ENCODE peak calls at places on chromosomes 4 and X, in four cellular contexts. Z is B cell, T is fibroblast of the aortic adventitia, Y is GM12878. M is an unnamed sample.

GRCh38 chr4:24607338-24607737 is 23.0 kb upstream of the DHX15 start:
- DNase-seq in Z (no peak), T (no peak), Y (no peak), M (no peak)

GRCh38 chr4:185743722-185744121 is 68.3 kb downstream of the SORBS2 start:
- DNase-seq in Z (no peak), T (no peak), Y (no peak), M (no peak)

GRCh38 chr4:94548571-94548970 is 96.8 kb downstream of the PDLIM5 start:
- DNase-seq in Z (no peak), T (peak), Y (no peak), M (no peak)

GRCh38 chrX:113384628-113385027 is 544.0 kb upstream of the AMOT start:
- DNase-seq in Z (no peak), T (peak), Y (no peak), M (no peak)

GRCh38 chr4:102825261-102826071 is 1.9 kb downstream of the UBE2D3 start:
- DNase-seq in Z (no peak), T (peak), Y (no peak), M (peak)

GRCh38 chr4:20028694-20029093 is 223.0 kb upstream of the SLIT2 start:
- DNase-seq in Z (no peak), T (peak), Y (no peak), M (no peak)

GRCh38 chrX:96906741-96907140 is 23.0 kb downstream of the RPA4 start:
- DNase-seq in Z (no peak), T (peak), Y (no peak), M (no peak)

GRCh38 chr4:140296335-140296753 is 77.1 kb upstream of the SCOC start:
- DNase-seq in Z (no peak), T (peak), Y (no peak), M (no peak)

GRCh38 chrX:2628751-2629315 is 62.3 kb upstream of the CD99 start:
- DNase-seq in Z (no peak), T (no peak), Y (no peak), M (no peak)

GRCh38 chr4:26589699-26590098 is 5.8 kb downstream of the TBC1D19 start:
- DNase-seq in Z (no peak), T (no peak), Y (no peak), M (no peak)

GRCh38 chr4:83699358-83699757 is 163.4 kb downstream of the GPAT3 start:
- DNase-seq in Z (no peak), T (no peak), Y (no peak), M (no peak)

GRCh38 chr4:120699354-120699753 is 223.2 kb downstream of the PRDM5 start:
- DNase-seq in Z (no peak), T (no peak), Y (no peak), M (no peak)

GRCh38 chrX:68511255-68511654 is 12.4 kb downstream of the YIPF6 start:
- DNase-seq in Z (no peak), T (peak), Y (no peak), M (peak)

GRCh38 chr4:141352328-141352727 is 131.6 kb downstream of the ZNF330 start:
- DNase-seq in Z (no peak), T (no peak), Y (no peak), M (no peak)

GRCh38 chrX:9019151-9019550 is 14.8 kb downstream of the FAM9B start:
- DNase-seq in Z (no peak), T (no peak), Y (no peak), M (no peak)

GRCh38 chr4:159577241-159577640 is 474.4 kb downstream of the RAPGEF2 start:
- DNase-seq in Z (no peak), T (no peak), Y (no peak), M (no peak)

GRCh38 chr4:6408263-6408662 is 64.2 kb downstream of the PPP2R2C start:
- DNase-seq in Z (no peak), T (no peak), Y (no peak), M (no peak)

GRCh38 chr4:129455462-129455861 is 359.5 kb downstream of the C4orf33 start:
- DNase-seq in Z (no peak), T (no peak), Y (no peak), M (no peak)

GRCh38 chr4:75302648-75303047 is 211.6 kb downstream of the RCHY1 start:
- DNase-seq in Z (no peak), T (no peak), Y (no peak), M (no peak)

GRCh38 chrX:154990496-154990895 is 32.0 kb downstream of the F8 start:
- DNase-seq in Z (no peak), T (no peak), Y (peak), M (peak)

DNA sequence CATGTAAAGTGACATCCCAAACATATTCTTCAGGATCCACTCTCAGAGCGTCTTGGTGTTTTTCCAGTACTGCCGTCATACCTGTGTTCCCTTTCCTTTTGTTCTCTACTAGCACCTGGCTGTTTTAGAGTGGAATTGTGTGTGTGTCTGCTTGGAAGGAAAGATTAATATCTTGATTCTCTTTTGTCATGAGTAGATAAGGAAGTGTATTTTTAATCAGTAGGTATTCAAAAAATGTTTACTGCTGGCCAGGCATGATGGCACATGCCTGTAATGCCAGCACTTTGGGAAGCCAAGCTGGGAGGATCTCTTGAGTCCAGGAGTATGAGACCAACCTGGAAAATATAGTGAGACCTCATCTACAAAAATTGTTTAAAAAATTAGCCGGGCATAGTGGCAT is 198.8 kb downstream of the CBR4 start:
- DNase-seq in Z (no peak), T (no peak), Y (no peak), M (no peak)
- TF ChIP-seq CTCF in Z (no peak), T (no peak), Y (no peak), M (no peak)

DNA sequence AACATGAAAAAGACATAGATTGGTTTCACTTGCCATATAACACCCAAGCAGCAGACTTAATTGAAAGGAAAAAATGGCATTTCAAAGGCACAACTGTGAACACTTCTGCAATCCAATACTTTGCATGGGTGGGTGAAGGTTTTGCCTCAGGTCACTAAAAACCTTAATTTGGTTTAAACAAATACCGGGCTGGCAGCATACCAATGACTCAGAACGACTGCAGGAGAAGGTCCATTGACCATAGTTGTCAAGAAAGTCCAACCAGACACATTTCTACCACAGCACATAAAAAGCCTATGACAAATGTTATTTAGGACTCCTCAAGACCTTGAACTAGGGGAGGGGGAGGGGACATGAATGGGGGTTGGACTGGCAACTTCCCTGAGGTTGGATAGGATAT is 183.6 kb upstream of the TRPC5 start:
- DNase-seq in Z (no peak), T (no peak), Y (no peak), M (no peak)
- TF ChIP-seq CTCF in Z (no peak), T (no peak), Y (no peak), M (no peak)

GRCh38 chrX:41276661-41277506 is 57.1 kb upstream of the DDX3X start:
- DNase-seq in Z (no peak), T (no peak), Y (no peak), M (peak)

GRCh38 chrX:41273638-41274037 is 60.3 kb upstream of the DDX3X start:
- DNase-seq in Z (no peak), T (peak), Y (no peak), M (no peak)

GRCh38 chrX:41275661-41276609 is 58.0 kb upstream of the DDX3X start:
- DNase-seq in Z (no peak), T (peak), Y (no peak), M (peak)
- TF ChIP-seq CTCF in Z (no peak), T (peak), Y (peak), M (peak)

DNA sequence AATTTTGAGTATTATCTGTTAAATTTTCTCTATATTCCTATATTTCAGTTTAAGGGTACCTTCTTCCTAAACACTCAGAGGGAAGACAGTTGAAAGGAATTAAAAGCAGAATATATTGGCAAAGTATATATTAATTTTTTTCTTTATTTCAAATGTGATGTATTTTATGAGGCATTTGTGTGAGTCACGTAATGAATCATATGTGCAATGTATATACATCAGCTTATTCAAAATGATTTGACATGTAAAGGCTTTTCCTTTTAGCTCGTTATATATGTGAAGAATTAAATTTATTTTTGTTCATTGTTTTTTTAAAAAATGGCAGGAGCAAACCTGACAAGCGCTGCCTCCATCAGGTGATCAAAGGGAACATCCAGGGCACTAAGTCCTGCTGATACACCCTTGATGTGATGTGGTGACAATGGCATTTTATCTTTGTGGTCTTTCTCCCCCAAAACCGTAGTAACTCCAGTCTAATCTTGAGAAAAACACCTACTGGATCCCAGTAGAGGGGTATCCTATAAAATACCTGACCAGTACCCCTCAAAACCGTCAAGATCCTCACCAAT is 8.9 kb downstream of the WWC2 start:
- DNase-seq in Z (no peak), T (no peak), Y (no peak), M (no peak)
- TF ChIP-seq CTCF in Z (no peak), T (no peak), Y (no peak), M (no peak)

GRCh38 chrX:135516376-135516775 is 4.1 kb upstream of the INTS6L start:
- DNase-seq in Z (no peak), T (no peak), Y (no peak), M (no peak)
- TF ChIP-seq CTCF in Z (no peak), T (no peak), Y (no peak), M (no peak)

GRCh38 chr4:38774181-38774580 is 8.6 kb downstream of the TLR10 start:
- DNase-seq in Z (no peak), T (no peak), Y (no peak), M (no peak)

GRCh38 chr4:38764292-38764691 is 18.5 kb downstream of the TLR10 start:
- DNase-seq in Z (no peak), T (no peak), Y (no peak), M (no peak)

GRCh38 chr4:38765391-38765790 is 17.4 kb downstream of the TLR10 start:
- DNase-seq in Z (no peak), T (peak), Y (no peak), M (no peak)

GRCh38 chr4:38769441-38770210 is 13.2 kb downstream of the TLR10 start:
- DNase-seq in Z (no peak), T (no peak), Y (no peak), M (no peak)

GRCh38 chr4:38768968-38769394 is 13.8 kb downstream of the TLR10 start:
- DNase-seq in Z (no peak), T (peak), Y (no peak), M (no peak)
- TF ChIP-seq CTCF in Z (no peak), T (no peak), Y (no peak), M (no peak)

M was measured in activated CD8-positive, alpha-beta T cell treated with anti-CD3 and anti-CD28 coated beads for 36 hours.